ENCODE peak calls at places on chromosomes 5 and 9, in eight cellular contexts. One of them, this sample, is unnamed.

GRCh38 chr9:136656795-136657611 is 5.7 kb upstream of the EGFL7 start:
- DNase-seq in prostate gland: no peak
- DNase-seq in H1: no peak
- DNase-seq in lower lobe of right lung: peak; percentile 49
- DNase-seq in cardiac muscle cell: no peak
- DNase-seq in adipocyte: no peak
- DNase-seq in AG04450: no peak
- DNase-seq in right lobe of liver: no peak
- DNase-seq in this sample: no peak

GRCh38 chr9:31612336-31613030 is 772.0 kb upstream of the ACO1 start:
- DNase-seq in adipocyte: peak; percentile 24
- DNase-seq in lower lobe of right lung: no peak
- DNase-seq in H1: no peak
- DNase-seq in right lobe of liver: no peak
- DNase-seq in prostate gland: no peak
- DNase-seq in AG04450: no peak
- DNase-seq in cardiac muscle cell: no peak
- DNase-seq in this sample: no peak

GRCh38 chr5:174188300-174188699 is 142.8 kb downstream of the NSG2 start:
- DNase-seq in AG04450: no peak
- DNase-seq in right lobe of liver: no peak
- DNase-seq in cardiac muscle cell: no peak
- DNase-seq in prostate gland: no peak
- DNase-seq in adipocyte: no peak
- DNase-seq in H1: no peak
- DNase-seq in lower lobe of right lung: no peak
- DNase-seq in this sample: no peak

GRCh38 chr9:130715270-130716077 is 21.9 kb downstream of the EXOSC2 start:
- DNase-seq in AG04450: peak; percentile 43
- DNase-seq in adipocyte: peak; percentile 37
- DNase-seq in H1: no peak
- DNase-seq in prostate gland: no peak
- DNase-seq in right lobe of liver: no peak
- DNase-seq in cardiac muscle cell: peak; percentile 21
- DNase-seq in lower lobe of right lung: no peak
- DNase-seq in this sample: no peak

GRCh38 chr9:37542895-37543294 is 33.3 kb downstream of the FBXO10 start:
- DNase-seq in AG04450: no peak
- DNase-seq in cardiac muscle cell: no peak
- DNase-seq in right lobe of liver: no peak
- DNase-seq in adipocyte: no peak
- DNase-seq in lower lobe of right lung: no peak
- DNase-seq in H1: no peak
- DNase-seq in prostate gland: no peak
- DNase-seq in this sample: no peak

GRCh38 chr9:32954642-32955041 is 46.8 kb downstream of the APTX start:
- DNase-seq in prostate gland: no peak
- DNase-seq in cardiac muscle cell: no peak
- DNase-seq in lower lobe of right lung: no peak
- DNase-seq in H1: no peak
- DNase-seq in right lobe of liver: no peak
- DNase-seq in adipocyte: peak; percentile 74
- DNase-seq in AG04450: no peak
- DNase-seq in this sample: no peak

GRCh38 chr5:147177125-147177840 is 57.5 kb upstream of the STK32A start:
- DNase-seq in H1: no peak
- DNase-seq in adipocyte: peak; percentile 7
- DNase-seq in AG04450: no peak
- DNase-seq in right lobe of liver: no peak
- DNase-seq in prostate gland: no peak
- DNase-seq in lower lobe of right lung: no peak
- DNase-seq in cardiac muscle cell: no peak
- DNase-seq in this sample: no peak

GRCh38 chr5:151451626-151452520 is 4.5 kb downstream of the SLC36A1 start:
- DNase-seq in cardiac muscle cell: no peak
- DNase-seq in H1: no peak
- DNase-seq in prostate gland: no peak
- DNase-seq in right lobe of liver: no peak
- DNase-seq in lower lobe of right lung: no peak
- DNase-seq in adipocyte: peak; percentile 34
- DNase-seq in AG04450: peak; percentile 24
- DNase-seq in this sample: no peak

GRCh38 chr9:36317766-36318165 is 59.5 kb upstream of the GNE start:
- DNase-seq in H1: no peak
- DNase-seq in AG04450: no peak
- DNase-seq in prostate gland: no peak
- DNase-seq in adipocyte: no peak
- DNase-seq in lower lobe of right lung: peak; percentile 56
- DNase-seq in cardiac muscle cell: no peak
- DNase-seq in right lobe of liver: no peak
- DNase-seq in this sample: no peak

GRCh38 chr5:136080483-136081180 is 51.8 kb downstream of the TGFBI start:
- DNase-seq in right lobe of liver: peak; percentile 95
- DNase-seq in adipocyte: peak; percentile 97
- DNase-seq in cardiac muscle cell: peak; percentile 86
- DNase-seq in AG04450: peak; percentile 91
- DNase-seq in prostate gland: peak; percentile 46
- DNase-seq in lower lobe of right lung: peak; percentile 91
- DNase-seq in H1: peak; percentile 47
- DNase-seq in this sample: no peak

GRCh38 chr9:96020822-96021615 is 145.5 kb downstream of the ERCC6L2 start:
- DNase-seq in prostate gland: no peak
- DNase-seq in lower lobe of right lung: no peak
- DNase-seq in right lobe of liver: no peak
- DNase-seq in cardiac muscle cell: peak; percentile 45
- DNase-seq in AG04450: no peak
- DNase-seq in H1: no peak
- DNase-seq in adipocyte: peak; percentile 57
- DNase-seq in this sample: no peak

DNA sequence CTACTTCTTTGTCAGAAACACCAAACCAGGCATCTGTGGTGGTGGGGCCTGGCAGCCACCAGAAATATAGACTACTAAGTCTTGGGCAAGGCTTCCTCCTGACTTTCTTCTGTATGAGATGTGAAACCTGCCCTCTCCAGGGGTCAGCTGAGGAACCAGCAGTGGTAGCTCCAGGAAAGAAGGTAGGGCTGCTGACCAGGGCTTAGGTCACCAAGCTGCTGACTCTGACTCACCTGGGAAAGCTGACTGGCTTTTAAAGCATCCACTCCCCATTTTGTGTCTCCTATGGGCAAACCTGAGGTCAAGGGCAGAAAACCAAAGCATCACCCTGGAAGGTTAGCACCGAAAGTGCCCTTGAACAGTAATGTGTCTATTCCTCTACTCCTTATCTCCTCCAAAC is 10.4 kb upstream of the SH3TC2 start:
- DNase-seq in prostate gland: no peak
- DNase-seq in H1: no peak
- DNase-seq in adipocyte: no peak
- DNase-seq in AG04450: no peak
- DNase-seq in cardiac muscle cell: no peak
- DNase-seq in lower lobe of right lung: no peak
- DNase-seq in right lobe of liver: no peak
- DNase-seq in this sample: no peak
- H3K9me3 ChIP-seq in prostate gland: no peaks in the 10 kb centered on the region
- H3K9me3 ChIP-seq in H1: no peaks in the 10 kb centered on the region
- H3K9me3 ChIP-seq in adipocyte: no peaks in the 10 kb centered on the region
- H3K9me3 ChIP-seq in AG04450: no peaks in the 10 kb centered on the region
- H3K9me3 ChIP-seq in cardiac muscle cell: no peaks in the 10 kb centered on the region
- H3K9me3 ChIP-seq in lower lobe of right lung: no peaks in the 10 kb centered on the region
- H3K9me3 ChIP-seq in right lobe of liver: no peaks in the 10 kb centered on the region
- H3K9me3 ChIP-seq in this sample: no peaks in the 10 kb centered on the region

DNA sequence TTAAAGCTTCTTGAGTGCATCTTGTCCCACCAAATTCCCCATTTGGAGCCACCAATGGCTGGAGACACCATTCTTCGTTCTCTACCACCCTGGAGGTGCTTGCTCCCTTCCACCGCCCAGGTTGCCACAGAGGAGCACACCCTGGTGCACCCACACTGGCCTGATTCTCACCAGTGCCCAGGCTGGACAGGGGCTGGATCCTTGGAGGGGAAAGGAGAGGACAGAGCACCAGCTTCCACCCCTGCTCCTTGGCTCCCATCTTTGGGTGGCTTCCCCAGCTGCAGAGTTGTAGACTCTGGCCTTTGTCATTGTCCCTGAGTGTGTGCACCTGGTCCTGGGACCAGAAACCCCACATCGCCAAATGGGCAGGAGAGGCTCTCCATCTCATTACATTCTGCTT is 21.9 kb upstream of the CTSV start:
- DNase-seq in AG04450: no peak
- DNase-seq in prostate gland: no peak
- DNase-seq in lower lobe of right lung: no peak
- DNase-seq in adipocyte: no peak
- DNase-seq in cardiac muscle cell: no peak
- DNase-seq in right lobe of liver: no peak
- DNase-seq in H1: no peak
- DNase-seq in this sample: no peak
- H3K9me3 ChIP-seq in AG04450: no peaks in the 10 kb centered on the region
- H3K9me3 ChIP-seq in prostate gland: no peaks in the 10 kb centered on the region
- H3K9me3 ChIP-seq in lower lobe of right lung: peaks cover 4% of the 10 kb centered on the region
- H3K9me3 ChIP-seq in adipocyte: peaks cover 5% of the 10 kb centered on the region
- H3K9me3 ChIP-seq in cardiac muscle cell: no peaks in the 10 kb centered on the region
- H3K9me3 ChIP-seq in right lobe of liver: no peaks in the 10 kb centered on the region
- H3K9me3 ChIP-seq in H1: no peaks in the 10 kb centered on the region
- H3K9me3 ChIP-seq in this sample: no peaks in the 10 kb centered on the region

GRCh38 chr9:102354041-102354440 is 615.6 kb upstream of the GRIN3A start:
- DNase-seq in H1: no peak
- DNase-seq in adipocyte: no peak
- DNase-seq in right lobe of liver: no peak
- DNase-seq in prostate gland: no peak
- DNase-seq in AG04450: no peak
- DNase-seq in cardiac muscle cell: no peak
- DNase-seq in lower lobe of right lung: no peak
- DNase-seq in this sample: no peak
- H3K9me3 ChIP-seq in H1: no peaks in the 10 kb centered on the region
- H3K9me3 ChIP-seq in adipocyte: peaks cover 7% of the 10 kb centered on the region
- H3K9me3 ChIP-seq in right lobe of liver: no peaks in the 10 kb centered on the region
- H3K9me3 ChIP-seq in prostate gland: no peaks in the 10 kb centered on the region
- H3K9me3 ChIP-seq in AG04450: peaks cover 9% of the 10 kb centered on the region
- H3K9me3 ChIP-seq in cardiac muscle cell: no peaks in the 10 kb centered on the region
- H3K9me3 ChIP-seq in lower lobe of right lung: peaks cover 11% of the 10 kb centered on the region
- H3K9me3 ChIP-seq in this sample: no peaks in the 10 kb centered on the region

GRCh38 chr5:84273517-84273883 is 111.2 kb downstream of the EDIL3 start:
- DNase-seq in lower lobe of right lung: no peak
- DNase-seq in prostate gland: no peak
- DNase-seq in AG04450: no peak
- DNase-seq in cardiac muscle cell: no peak
- DNase-seq in H1: no peak
- DNase-seq in right lobe of liver: no peak
- DNase-seq in adipocyte: no peak
- DNase-seq in this sample: no peak
- H3K9me3 ChIP-seq in lower lobe of right lung: no peaks in the 10 kb centered on the region
- H3K9me3 ChIP-seq in prostate gland: no peaks in the 10 kb centered on the region
- H3K9me3 ChIP-seq in AG04450: no peaks in the 10 kb centered on the region
- H3K9me3 ChIP-seq in cardiac muscle cell: no peaks in the 10 kb centered on the region
- H3K9me3 ChIP-seq in H1: no peaks in the 10 kb centered on the region
- H3K9me3 ChIP-seq in right lobe of liver: no peaks in the 10 kb centered on the region
- H3K9me3 ChIP-seq in adipocyte: no peaks in the 10 kb centered on the region
- H3K9me3 ChIP-seq in this sample: no peaks in the 10 kb centered on the region

GRCh38 chr5:141973871-141974595 is 5.1 kb downstream of the RNF14 start:
- DNase-seq in H1: no peak
- DNase-seq in prostate gland: no peak
- DNase-seq in lower lobe of right lung: no peak
- DNase-seq in right lobe of liver: no peak
- DNase-seq in cardiac muscle cell: no peak
- DNase-seq in adipocyte: peak; percentile 24
- DNase-seq in AG04450: peak; percentile 48
- DNase-seq in this sample: no peak

GRCh38 chr5:141982626-141983025 is 13.7 kb downstream of the RNF14 start:
- DNase-seq in H1: no peak
- DNase-seq in prostate gland: no peak
- DNase-seq in AG04450: no peak
- DNase-seq in adipocyte: no peak
- DNase-seq in right lobe of liver: no peak
- DNase-seq in cardiac muscle cell: no peak
- DNase-seq in lower lobe of right lung: no peak
- DNase-seq in this sample: no peak

GRCh38 chr5:141976176-141976575 is 7.3 kb downstream of the RNF14 start:
- DNase-seq in prostate gland: no peak
- DNase-seq in right lobe of liver: no peak
- DNase-seq in lower lobe of right lung: no peak
- DNase-seq in cardiac muscle cell: no peak
- DNase-seq in AG04450: no peak
- DNase-seq in adipocyte: no peak
- DNase-seq in H1: no peak
- DNase-seq in this sample: no peak

GRCh38 chr5:141978389-141978788 is 9.5 kb downstream of the RNF14 start:
- DNase-seq in cardiac muscle cell: no peak
- DNase-seq in right lobe of liver: no peak
- DNase-seq in prostate gland: no peak
- DNase-seq in lower lobe of right lung: no peak
- DNase-seq in adipocyte: no peak
- DNase-seq in H1: no peak
- DNase-seq in AG04450: no peak
- DNase-seq in this sample: no peak
- H3K9me3 ChIP-seq in cardiac muscle cell: no peaks in the 10 kb centered on the region
- H3K9me3 ChIP-seq in right lobe of liver: no peaks in the 10 kb centered on the region
- H3K9me3 ChIP-seq in prostate gland: no peaks in the 10 kb centered on the region
- H3K9me3 ChIP-seq in lower lobe of right lung: no peaks in the 10 kb centered on the region
- H3K9me3 ChIP-seq in adipocyte: no peaks in the 10 kb centered on the region
- H3K9me3 ChIP-seq in H1: no peaks in the 10 kb centered on the region
- H3K9me3 ChIP-seq in AG04450: no peaks in the 10 kb centered on the region
- H3K9me3 ChIP-seq in this sample: no peaks in the 10 kb centered on the region

GRCh38 chr9:105816202-105816744 is 121.9 kb downstream of the TMEM38B start:
- DNase-seq in lower lobe of right lung: no peak
- DNase-seq in prostate gland: no peak
- DNase-seq in right lobe of liver: no peak
- DNase-seq in H1: no peak
- DNase-seq in adipocyte: no peak
- DNase-seq in AG04450: no peak
- DNase-seq in cardiac muscle cell: no peak
- DNase-seq in this sample: no peak
- H3K9me3 ChIP-seq in lower lobe of right lung: no peaks in the 10 kb centered on the region
- H3K9me3 ChIP-seq in prostate gland: no peaks in the 10 kb centered on the region
- H3K9me3 ChIP-seq in right lobe of liver: no peaks in the 10 kb centered on the region
- H3K9me3 ChIP-seq in H1: no peaks in the 10 kb centered on the region
- H3K9me3 ChIP-seq in adipocyte: no peaks in the 10 kb centered on the region
- H3K9me3 ChIP-seq in AG04450: no peaks in the 10 kb centered on the region
- H3K9me3 ChIP-seq in cardiac muscle cell: no peaks in the 10 kb centered on the region
- H3K9me3 ChIP-seq in this sample: no peaks in the 10 kb centered on the region

GRCh38 chr9:123867034-123867433 is 62.9 kb downstream of the DENND1A start:
- DNase-seq in cardiac muscle cell: no peak
- DNase-seq in right lobe of liver: no peak
- DNase-seq in AG04450: no peak
- DNase-seq in prostate gland: no peak
- DNase-seq in lower lobe of right lung: no peak
- DNase-seq in H1: no peak
- DNase-seq in adipocyte: no peak
- DNase-seq in this sample: no peak
- H3K9me3 ChIP-seq in cardiac muscle cell: no peaks in the 10 kb centered on the region
- H3K9me3 ChIP-seq in right lobe of liver: no peaks in the 10 kb centered on the region
- H3K9me3 ChIP-seq in AG04450: no peaks in the 10 kb centered on the region
- H3K9me3 ChIP-seq in prostate gland: no peaks in the 10 kb centered on the region
- H3K9me3 ChIP-seq in lower lobe of right lung: no peaks in the 10 kb centered on the region
- H3K9me3 ChIP-seq in H1: no peaks in the 10 kb centered on the region
- H3K9me3 ChIP-seq in adipocyte: no peaks in the 10 kb centered on the region
- H3K9me3 ChIP-seq in this sample: no peaks in the 10 kb centered on the region

DNA sequence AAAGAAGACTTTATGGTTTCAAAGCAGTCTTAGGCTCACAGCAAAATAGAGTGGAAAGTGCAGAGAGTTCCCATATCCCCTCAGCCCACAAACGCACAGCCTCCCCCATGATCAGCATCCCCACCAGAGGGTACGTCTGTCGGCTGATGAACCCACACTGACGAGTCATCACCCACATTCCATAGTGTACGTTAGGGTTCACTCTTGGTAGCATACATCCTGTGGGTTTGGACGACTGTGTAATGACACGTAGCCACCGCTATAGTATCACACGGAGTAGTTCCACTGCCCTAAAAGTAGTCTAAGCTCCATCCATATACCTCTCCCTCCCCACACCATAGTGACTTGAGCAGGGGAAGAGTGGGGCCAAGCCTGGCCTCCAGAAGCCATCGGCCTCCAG is 135.7 kb upstream of the PHYKPL start:
- DNase-seq in lower lobe of right lung: no peak
- DNase-seq in cardiac muscle cell: no peak
- DNase-seq in prostate gland: no peak
- DNase-seq in right lobe of liver: peak; percentile 1
- DNase-seq in H1: no peak
- DNase-seq in adipocyte: no peak
- DNase-seq in AG04450: no peak
- DNase-seq in this sample: no peak
- H3K9me3 ChIP-seq in lower lobe of right lung: no peaks in the 10 kb centered on the region
- H3K9me3 ChIP-seq in cardiac muscle cell: no peaks in the 10 kb centered on the region
- H3K9me3 ChIP-seq in prostate gland: no peaks in the 10 kb centered on the region
- H3K9me3 ChIP-seq in right lobe of liver: no peaks in the 10 kb centered on the region
- H3K9me3 ChIP-seq in H1: peaks cover 15% of the 10 kb centered on the region
- H3K9me3 ChIP-seq in adipocyte: peaks cover 6% of the 10 kb centered on the region
- H3K9me3 ChIP-seq in AG04450: peaks cover 76% of the 10 kb centered on the region
- H3K9me3 ChIP-seq in this sample: no peaks in the 10 kb centered on the region

This sample was measured in iPS DF 6.9.